ENCODE peak calls at places on chromosome 22, in seven cellular contexts. One of them, this sample, is unnamed.

GRCh38 chr22:25976346-25976745 is 192.9 kb upstream of the SEZ6L start:
- DNase-seq in HAP-1: no peak
- DNase-seq in aorta: no peak
- DNase-seq in NCI-H187 treated with DMSO at 0.1 percent for 48 hours: no peak
- DNase-seq in T-helper 9 cell: no peak
- DNase-seq in astrocyte of the spinal cord: no peak
- DNase-seq in activated T-cell treated with anti-CD3 and anti-CD28 coated beads, Interleukin-2, amount 50 U/mL, for 72 hours: no peak
- DNase-seq in this sample: no peak

GRCh38 chr22:17508110-17508509 is 55.2 kb upstream of the SLC25A18 start:
- DNase-seq in aorta: no peak
- DNase-seq in HAP-1: no peak
- DNase-seq in activated T-cell treated with anti-CD3 and anti-CD28 coated beads, Interleukin-2, amount 50 U/mL, for 72 hours: no peak
- DNase-seq in T-helper 9 cell: no peak
- DNase-seq in astrocyte of the spinal cord: no peak
- DNase-seq in NCI-H187 treated with DMSO at 0.1 percent for 48 hours: no peak
- DNase-seq in this sample: no peak

GRCh38 chr22:46769191-46769675 is 6.8 kb downstream of the TBC1D22A start:
- DNase-seq in astrocyte of the spinal cord: no peak
- DNase-seq in activated T-cell treated with anti-CD3 and anti-CD28 coated beads, Interleukin-2, amount 50 U/mL, for 72 hours: no peak
- DNase-seq in NCI-H187 treated with DMSO at 0.1 percent for 48 hours: no peak
- DNase-seq in aorta: peak
- DNase-seq in T-helper 9 cell: no peak
- DNase-seq in HAP-1: no peak
- DNase-seq in this sample: peak

GRCh38 chr22:38353142-38353629 is 36.0 kb upstream of the CSNK1E start:
- DNase-seq in T-helper 9 cell: peak
- DNase-seq in activated T-cell treated with anti-CD3 and anti-CD28 coated beads, Interleukin-2, amount 50 U/mL, for 72 hours: peak
- DNase-seq in HAP-1: peak
- DNase-seq in astrocyte of the spinal cord: peak
- DNase-seq in aorta: peak
- DNase-seq in NCI-H187 treated with DMSO at 0.1 percent for 48 hours: no peak
- DNase-seq in this sample: peak

GRCh38 chr22:26756675-26757293 is 99.4 kb downstream of the MIAT start:
- DNase-seq in aorta: peak
- DNase-seq in astrocyte of the spinal cord: peak
- DNase-seq in NCI-H187 treated with DMSO at 0.1 percent for 48 hours: no peak
- DNase-seq in T-helper 9 cell: peak
- DNase-seq in activated T-cell treated with anti-CD3 and anti-CD28 coated beads, Interleukin-2, amount 50 U/mL, for 72 hours: peak
- DNase-seq in HAP-1: peak
- DNase-seq in this sample: peak

GRCh38 chr22:22744412-22745224 is 100.2 kb downstream of the GGTLC2 start:
- DNase-seq in T-helper 9 cell: no peak
- DNase-seq in aorta: no peak
- DNase-seq in NCI-H187 treated with DMSO at 0.1 percent for 48 hours: no peak
- DNase-seq in activated T-cell treated with anti-CD3 and anti-CD28 coated beads, Interleukin-2, amount 50 U/mL, for 72 hours: no peak
- DNase-seq in astrocyte of the spinal cord: no peak
- DNase-seq in HAP-1: no peak
- DNase-seq in this sample: no peak

GRCh38 chr22:38843201-38843715 is 570 bp downstream of the NPTXR start:
- DNase-seq in T-helper 9 cell: peak
- DNase-seq in aorta: peak
- DNase-seq in astrocyte of the spinal cord: peak
- DNase-seq in activated T-cell treated with anti-CD3 and anti-CD28 coated beads, Interleukin-2, amount 50 U/mL, for 72 hours: peak
- DNase-seq in HAP-1: peak
- DNase-seq in NCI-H187 treated with DMSO at 0.1 percent for 48 hours: no peak
- DNase-seq in this sample: peak

GRCh38 chr22:39928556-39929401 is 27.9 kb downstream of the GRAP2 start:
- DNase-seq in NCI-H187 treated with DMSO at 0.1 percent for 48 hours: no peak
- DNase-seq in activated T-cell treated with anti-CD3 and anti-CD28 coated beads, Interleukin-2, amount 50 U/mL, for 72 hours: no peak
- DNase-seq in aorta: no peak
- DNase-seq in astrocyte of the spinal cord: no peak
- DNase-seq in T-helper 9 cell: no peak
- DNase-seq in HAP-1: no peak
- DNase-seq in this sample: no peak

GRCh38 chr22:20807315-20807752 is 33.4 kb downstream of the SERPIND1 start:
- DNase-seq in aorta: no peak
- DNase-seq in T-helper 9 cell: no peak
- DNase-seq in NCI-H187 treated with DMSO at 0.1 percent for 48 hours: no peak
- DNase-seq in HAP-1: no peak
- DNase-seq in astrocyte of the spinal cord: peak
- DNase-seq in activated T-cell treated with anti-CD3 and anti-CD28 coated beads, Interleukin-2, amount 50 U/mL, for 72 hours: no peak
- DNase-seq in this sample: peak

GRCh38 chr22:33919591-33920501 is at the start of gene LARGE1:
- DNase-seq in astrocyte of the spinal cord: no peak
- DNase-seq in NCI-H187 treated with DMSO at 0.1 percent for 48 hours: no peak
- DNase-seq in aorta: peak
- DNase-seq in HAP-1: peak
- DNase-seq in T-helper 9 cell: no peak
- DNase-seq in activated T-cell treated with anti-CD3 and anti-CD28 coated beads, Interleukin-2, amount 50 U/mL, for 72 hours: peak
- DNase-seq in this sample: peak

GRCh38 chr22:20111045-20111688 is 4.7 kb upstream of the RANBP1 start:
- DNase-seq in aorta: peak
- DNase-seq in NCI-H187 treated with DMSO at 0.1 percent for 48 hours: no peak
- DNase-seq in astrocyte of the spinal cord: peak
- DNase-seq in HAP-1: peak
- DNase-seq in T-helper 9 cell: no peak
- DNase-seq in activated T-cell treated with anti-CD3 and anti-CD28 coated beads, Interleukin-2, amount 50 U/mL, for 72 hours: peak
- DNase-seq in this sample: no peak

GRCh38 chr22:33766056-33766455 is 154.2 kb downstream of the LARGE1 start:
- DNase-seq in NCI-H187 treated with DMSO at 0.1 percent for 48 hours: no peak
- DNase-seq in astrocyte of the spinal cord: no peak
- DNase-seq in activated T-cell treated with anti-CD3 and anti-CD28 coated beads, Interleukin-2, amount 50 U/mL, for 72 hours: no peak
- DNase-seq in aorta: no peak
- DNase-seq in HAP-1: no peak
- DNase-seq in T-helper 9 cell: no peak
- DNase-seq in this sample: no peak

GRCh38 chr22:24037851-24038765 is 27.0 kb downstream of the CABIN1 start:
- DNase-seq in aorta: no peak
- DNase-seq in T-helper 9 cell: no peak
- DNase-seq in NCI-H187 treated with DMSO at 0.1 percent for 48 hours: no peak
- DNase-seq in astrocyte of the spinal cord: no peak
- DNase-seq in HAP-1: no peak
- DNase-seq in activated T-cell treated with anti-CD3 and anti-CD28 coated beads, Interleukin-2, amount 50 U/mL, for 72 hours: no peak
- DNase-seq in this sample: no peak

GRCh38 chr22:24482586-24482985 is 12.5 kb upstream of the UPB1 start:
- DNase-seq in HAP-1: no peak
- DNase-seq in aorta: no peak
- DNase-seq in astrocyte of the spinal cord: peak
- DNase-seq in T-helper 9 cell: no peak
- DNase-seq in activated T-cell treated with anti-CD3 and anti-CD28 coated beads, Interleukin-2, amount 50 U/mL, for 72 hours: no peak
- DNase-seq in NCI-H187 treated with DMSO at 0.1 percent for 48 hours: no peak
- DNase-seq in this sample: no peak

GRCh38 chr22:42646569-42647525 is 2.3 kb downstream of the CYB5R3 start:
- DNase-seq in T-helper 9 cell: no peak
- DNase-seq in HAP-1: no peak
- DNase-seq in aorta: peak
- DNase-seq in NCI-H187 treated with DMSO at 0.1 percent for 48 hours: no peak
- DNase-seq in astrocyte of the spinal cord: no peak
- DNase-seq in activated T-cell treated with anti-CD3 and anti-CD28 coated beads, Interleukin-2, amount 50 U/mL, for 72 hours: no peak
- DNase-seq in this sample: no peak

GRCh38 chr22:48761546-48761945 is 1066.1 kb downstream of the BRD1 start:
- DNase-seq in HAP-1: no peak
- DNase-seq in aorta: no peak
- DNase-seq in NCI-H187 treated with DMSO at 0.1 percent for 48 hours: no peak
- DNase-seq in astrocyte of the spinal cord: no peak
- DNase-seq in T-helper 9 cell: no peak
- DNase-seq in activated T-cell treated with anti-CD3 and anti-CD28 coated beads, Interleukin-2, amount 50 U/mL, for 72 hours: no peak
- DNase-seq in this sample: no peak

This sample was measured in globus pallidus.